ENCODE peak calls at places on chromosomes 7 and 10, in five cellular contexts. E is AG09309, G is NCI-H1105 treated with DMSO at 0.1 percent for 48 hours, C is amygdala, D is RWPE1. J is an unnamed sample.

GRCh38 chr7:76069238-76069638 is 21.3 kb downstream of the MDH2 start:
- DNase-seq in E (peak), G (no peak), C (peak), D (peak), J (peak)

GRCh38 chr7:71229699-71230098 is 97.8 kb downstream of the GALNT17 start:
- DNase-seq in E (no peak), G (no peak), C (no peak), D (no peak), J (no peak)

GRCh38 chr7:24039991-24040390 is 244.0 kb upstream of the NPY start:
- DNase-seq in E (no peak), G (no peak), C (no peak), D (no peak), J (no peak)

GRCh38 chr7:137681657-137682562 is 164.9 kb downstream of the DGKI start:
- DNase-seq in E (peak), G (no peak), C (no peak), D (peak), J (no peak)

GRCh38 chr7:108246227-108246837 is 116.2 kb upstream of the LAMB4 start:
- DNase-seq in E (peak), G (no peak), C (peak), D (peak), J (no peak)

GRCh38 chr7:40535678-40536077 is 400.9 kb downstream of the SUGCT start:
- DNase-seq in E (no peak), G (no peak), C (no peak), D (no peak), J (no peak)

GRCh38 chr7:52009195-52009594 is 692.6 kb upstream of the COBL start:
- DNase-seq in E (no peak), G (no peak), C (no peak), D (no peak), J (no peak)

GRCh38 chr10:122018951-122019413 is 30.0 kb downstream of the TACC2 start:
- DNase-seq in E (no peak), G (peak), C (no peak), D (peak), J (peak)

GRCh38 chr10:34288634-34289033 is 526.5 kb downstream of the PARD3 start:
- DNase-seq in E (no peak), G (no peak), C (no peak), D (peak), J (no peak)

GRCh38 chr7:149772236-149772820 is 1.1 kb downstream of the ZNF467 start:
- DNase-seq in E (no peak), G (no peak), C (no peak), D (no peak), J (peak)

GRCh38 chr7:127409629-127410028 is 17.1 kb upstream of the ZNF800 start:
- DNase-seq in E (no peak), G (no peak), C (no peak), D (no peak), J (no peak)

GRCh38 chr7:116330961-116331360 is 120.6 kb downstream of the TES start:
- DNase-seq in E (peak), G (no peak), C (no peak), D (no peak), J (no peak)

GRCh38 chr10:125977206-125977605 is 80.8 kb downstream of the FANK1 start:
- DNase-seq in E (no peak), G (no peak), C (no peak), D (no peak), J (no peak)